ENCODE peak calls at places on chromosomes 5 and 9, in four cellular contexts. N, C, J and G are unnamed samples.

GRCh38 chr5:1707467-1707866 is 92.2 kb downstream of the MRPL36 start:
- DNase-seq in C (no peak), N (no peak), J (no peak), G (no peak)

GRCh38 chr5:122341087-122341486 is 29.1 kb downstream of the SNCAIP start:
- DNase-seq in N (no peak), J (no peak), C (no peak), G (no peak)

GRCh38 chr5:73158313-73158712 is 14.7 kb upstream of the TMEM174 start:
- DNase-seq in J (peak), N (no peak), C (peak), G (no peak)

GRCh38 chr5:173291722-173292658 is 36.2 kb downstream of the STC2 start:
- DNase-seq in J (peak), C (peak), N (peak), G (peak)

GRCh38 chr5:181063514-181063913 is 23.4 kb downstream of the BTNL9 start:
- DNase-seq in J (no peak), C (no peak), N (no peak), G (no peak)

GRCh38 chr9:21056931-21057330 is 20.8 kb downstream of the IFNB1 start:
- DNase-seq in N (no peak), J (peak), C (peak), G (no peak)

GRCh38 chr5:74916831-74917710 is 50.9 kb upstream of the FAM169A start:
- DNase-seq in C (peak), J (peak), N (peak), G (peak)

GRCh38 chr9:8660383-8660782 is 860.8 kb upstream of the DMAC1 start:
- DNase-seq in J (no peak), C (peak), N (peak), G (no peak)

GRCh38 chr9:105341784-105342183 is 97.3 kb downstream of the SLC44A1 start:
- DNase-seq in N (peak), C (peak), J (no peak), G (peak)

GRCh38 chr9:37667706-37668672 is 17.2 kb downstream of the FRMPD1 start:
- DNase-seq in N (no peak), C (no peak), J (no peak), G (no peak)

GRCh38 chr9:37700900-37701299 is 50.1 kb downstream of the FRMPD1 start:
- DNase-seq in N (no peak), J (no peak), C (no peak), G (no peak)

GRCh38 chr9:2502760-2503159 is 118.8 kb upstream of the VLDLR start:
- DNase-seq in C (no peak), N (peak), J (peak), G (peak)

GRCh38 chr5:97182571-97183099 is 412 bp downstream of the RIOK2 start:
- DNase-seq in J (no peak), N (peak), C (peak), G (peak)

GRCh38 chr5:137604348-137605095 is 105.4 kb upstream of the SPOCK1 start:
- DNase-seq in N (no peak), J (no peak), C (peak), G (no peak)